ENCODE peak calls at places on chromosomes 4 and X, in seven cellular contexts. Z is body of pancreas; P is endothelial cell of umbilical vein; K is lower lobe of right lung; V is uterus; E is CD8-positive, alpha-beta T cell; U is PC-3. S is an unnamed sample. For H3K27me3 and H3K4me1, the result is how much of the 10 kb centered on the place peaks cover.

GRCh38 chrX:104113237-104113965 is 1.1 kb downstream of the ZCCHC18 start:
- DNase-seq in K (peak), Z (peak), P (peak), E (peak), U (peak), V (peak), S (peak)

GRCh38 chr4:104901438-104901837 is 245.2 kb upstream of the TET2 start:
- DNase-seq in E (no peak), U (no peak), Z (no peak), P (no peak), V (no peak), K (no peak), S (peak)

GRCh38 chrX:129577473-129577872 is 37.4 kb downstream of the OCRL start:
- DNase-seq in E (no peak), K (no peak), P (peak), V (no peak), U (peak), Z (peak), S (no peak)

GRCh38 chr4:142815834-142816233 is 30.3 kb downstream of the INPP4B start:
- DNase-seq in E (no peak), P (no peak), Z (no peak), K (no peak), V (no peak), U (peak), S (no peak)

GRCh38 chrX:56600141-56600540 is 36.7 kb downstream of the UBQLN2 start:
- DNase-seq in V (no peak), P (peak), Z (no peak), E (no peak), K (no peak), U (no peak), S (no peak)

GRCh38 chrX:68824565-68825125 is 4.2 kb upstream of the EFNB1 start:
- DNase-seq in V (no peak), Z (no peak), P (no peak), K (no peak), U (no peak), E (no peak), S (no peak)

GRCh38 chr4:133402616-133403015 is 253.5 kb downstream of the PCDH10 start:
- DNase-seq in K (no peak), P (no peak), V (no peak), Z (no peak), E (no peak), U (peak), S (no peak)

GRCh38 chrX:66150188-66150587 is 13.9 kb upstream of the HEPH start:
- DNase-seq in U (no peak), Z (no peak), P (no peak), V (no peak), E (no peak), K (no peak), S (no peak)

GRCh38 chrX:11886745-11887144 is 128.7 kb downstream of the MSL3 start:
- DNase-seq in Z (no peak), E (no peak), K (no peak), U (peak), V (no peak), P (peak), S (no peak)

GRCh38 chrX:41956027-41956426 is 32.7 kb upstream of the CASK start:
- DNase-seq in P (no peak), Z (no peak), V (no peak), U (no peak), K (no peak), E (no peak), S (no peak)

GRCh38 chr4:73446336-73446938 is 10.4 kb downstream of the AFP start:
- DNase-seq in P (peak), V (no peak), Z (peak), K (no peak), U (peak), E (no peak), S (peak)

GRCh38 chrX:69124108-69124507 is 41.1 kb downstream of the PJA1 start:
- DNase-seq in K (no peak), U (peak), V (no peak), Z (no peak), E (no peak), P (no peak), S (no peak)

GRCh38 chr4:7922466-7922865 is 17.2 kb downstream of the AFAP1 start:
- DNase-seq in P (no peak), U (no peak), Z (no peak), V (no peak), K (no peak), E (no peak), S (no peak)

GRCh38 chr4:31045724-31046318 is 325.7 kb downstream of the PCDH7 start:
- DNase-seq in U (peak), P (peak), E (no peak), Z (peak), K (no peak), V (no peak), S (peak)

GRCh38 chrX:2176733-2177132 is 324.0 kb downstream of the DHRSX start:
- DNase-seq in V (no peak), E (no peak), K (no peak), U (no peak), Z (no peak), P (no peak), S (no peak)

GRCh38 chrX:13952581-13952980 is 77.1 kb downstream of the GEMIN8 start:
- DNase-seq in K (no peak), V (no peak), Z (no peak), E (no peak), U (no peak), P (no peak), S (no peak)

GRCh38 chrX:69083785-69084184 is 81.5 kb downstream of the PJA1 start:
- DNase-seq in Z (no peak), U (no peak), K (no peak), V (no peak), E (no peak), P (no peak), S (no peak)

GRCh38 chr4:160319221-160319867 is 1216.5 kb downstream of the RAPGEF2 start:
- DNase-seq in K (no peak), U (peak), E (no peak), Z (no peak), P (no peak), V (no peak), S (no peak)

GRCh38 chr4:89024051-89024675 is 32.8 kb downstream of the FAM13A start:
- DNase-seq in P (peak), V (peak), Z (peak), E (peak), K (no peak), U (peak), S (peak)

GRCh38 chr4:18291313-18291712 is 269.8 kb upstream of the LCORL start:
- DNase-seq in P (no peak), K (no peak), Z (no peak), E (no peak), V (no peak), U (no peak), S (no peak)

GRCh38 chr4:163251204-163251603 is 81.2 kb downstream of the NPY1R start:
- DNase-seq in V (no peak), U (peak), E (no peak), P (no peak), K (no peak), Z (no peak), S (no peak)

GRCh38 chr4:51843309-51844156 is 580 bp downstream of the DCUN1D4 start:
- DNase-seq in Z (peak), E (peak), K (peak), U (peak), V (peak), P (peak), S (peak)

GRCh38 chr4:87216469-87216868 is 3.9 kb downstream of the KLHL8 start:
- DNase-seq in V (no peak), Z (no peak), K (no peak), U (peak), P (no peak), E (no peak), S (no peak)

GRCh38 chrX:13367950-13368349 is 48.1 kb upstream of the ATXN3L start:
- DNase-seq in K (no peak), Z (no peak), V (no peak), P (no peak), E (no peak), U (no peak), S (no peak)

GRCh38 chrX:53280316-53280702 is 1.1 kb downstream of the IQSEC2 start:
- DNase-seq in E (no peak), K (no peak), U (no peak), P (no peak), Z (no peak), V (no peak), S (no peak)

GRCh38 chr4:41750624-41751324 is 2.2 kb upstream of the PHOX2B start:
- DNase-seq in U (no peak), Z (no peak), K (no peak), P (no peak), E (no peak), V (no peak), S (no peak)

GRCh38 chr4:139835006-139835405 is 169.4 kb downstream of the MGST2 start:
- DNase-seq in P (peak), E (no peak), Z (no peak), K (no peak), U (no peak), V (no peak), S (no peak)

GRCh38 chr4:184215709-184216328 is 1.9 kb downstream of the ENPP6 start:
- DNase-seq in P (no peak), E (no peak), U (no peak), K (no peak), V (no peak), Z (no peak), S (no peak)

GRCh38 chr4:7124643-7125442 is 57.0 kb upstream of the GRPEL1 start:
- DNase-seq in Z (peak), K (no peak), E (no peak), V (peak), U (peak), P (peak), S (peak)

GRCh38 chr4:172819353-172819752 is 349.3 kb upstream of the GALNT7 start:
- DNase-seq in K (no peak), Z (no peak), E (no peak), P (no peak), U (no peak), V (no peak), S (no peak)

GRCh38 chrX:131812847-131813825 is 210.0 kb upstream of the STK26 start:
- DNase-seq in K (no peak), U (peak), Z (peak), V (peak), P (peak), E (peak), S (no peak)

GRCh38 chrX:42673411-42673810 is 104.6 kb downstream of the PPP1R2C start:
- DNase-seq in E (no peak), K (no peak), Z (no peak), U (no peak), P (no peak), V (no peak), S (no peak)

GRCh38 chr4:90318208-90318607 is 191.0 kb downstream of the CCSER1 start:
- DNase-seq in Z (no peak), K (no peak), E (no peak), U (peak), V (no peak), P (peak), S (no peak)

GRCh38 chr4:74535471-74535870 is 90.5 kb downstream of the AREG start:
- DNase-seq in V (no peak), U (no peak), P (no peak), K (no peak), E (no peak), Z (no peak), S (no peak)

GRCh38 chr4:102449751-102450352 is 51.3 kb upstream of the NFKB1 start:
- DNase-seq in P (peak), U (peak), K (no peak), V (no peak), Z (peak), E (peak), S (peak)

GRCh38 chr4:140156529-140157171 is 2.7 kb upstream of the MAML3 start:
- DNase-seq in K (no peak), Z (no peak), U (no peak), V (no peak), P (no peak), E (no peak), S (no peak)

GRCh38 chr4:123096038-123096437 is 173.6 kb upstream of the NUDT6 start:
- DNase-seq in Z (no peak), E (no peak), U (peak), P (no peak), K (no peak), V (no peak), S (no peak)
- TF ChIP-seq CTCF in Z (no peak), E (no peak), U (peak), P (no peak), K (no peak), V (no peak), S (no peak)

GRCh38 chr4:148044889-148045352 is 313.0 kb downstream of the ARHGAP10 start:
- DNase-seq in K (no peak), Z (no peak), V (no peak), U (no peak), E (no peak), P (peak), S (no peak)
- H3K27me3 ChIP-seq in K (under half), Z (under half), V (under half), U (under half), E (under half), P (under half), S (under half)

DNA sequence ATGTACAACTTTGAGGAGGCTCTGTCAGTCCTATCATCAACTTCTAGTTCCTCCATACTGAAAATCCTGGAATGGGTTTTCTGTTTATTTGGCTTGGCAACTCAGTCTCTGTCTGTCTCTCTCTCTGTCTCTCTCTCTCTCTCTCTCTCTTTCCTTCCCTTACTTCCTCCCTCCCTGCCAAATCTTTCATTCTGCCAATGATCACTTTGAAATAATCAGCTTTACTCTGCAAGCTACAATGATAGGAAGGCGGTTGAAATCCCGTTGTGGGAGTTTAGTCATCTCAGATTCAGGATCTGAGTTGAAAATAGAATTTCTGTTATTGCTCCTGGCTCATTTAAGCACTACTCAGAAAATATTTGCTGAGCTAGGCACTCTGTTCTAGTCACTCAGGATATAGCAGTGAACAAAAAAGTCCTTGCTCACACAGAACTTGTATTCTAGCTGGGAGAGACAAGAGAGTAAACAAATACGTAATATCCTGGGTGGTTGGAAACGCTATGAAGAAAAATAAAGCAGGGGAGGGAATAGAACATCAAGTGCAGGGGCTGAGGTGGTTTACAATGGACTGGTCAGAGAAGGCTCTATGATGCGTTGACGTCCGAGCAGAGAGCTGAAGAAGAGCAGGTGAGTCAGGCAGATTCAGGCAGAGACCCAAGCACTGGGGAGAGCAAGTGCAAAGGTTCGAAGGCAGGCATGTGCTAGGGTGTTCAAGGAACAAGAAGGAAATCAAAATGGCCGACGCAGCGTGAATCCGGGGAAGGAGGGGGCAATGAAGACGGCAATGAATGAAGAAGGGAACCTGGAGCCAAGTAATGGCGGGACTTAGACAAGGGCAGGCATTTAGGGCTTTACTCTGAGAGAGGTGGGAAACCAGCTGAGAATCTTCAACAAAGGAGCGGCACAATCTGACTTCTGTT is 56.5 kb upstream of the DCTD start:
- DNase-seq in V (no peak), Z (no peak), U (peak), E (no peak), P (peak), K (no peak), S (no peak)
- H3K4me1 ChIP-seq in V (under half), Z (under half), U (under half), E (under half), P (under half), K (under half), S (under half)

DNA sequence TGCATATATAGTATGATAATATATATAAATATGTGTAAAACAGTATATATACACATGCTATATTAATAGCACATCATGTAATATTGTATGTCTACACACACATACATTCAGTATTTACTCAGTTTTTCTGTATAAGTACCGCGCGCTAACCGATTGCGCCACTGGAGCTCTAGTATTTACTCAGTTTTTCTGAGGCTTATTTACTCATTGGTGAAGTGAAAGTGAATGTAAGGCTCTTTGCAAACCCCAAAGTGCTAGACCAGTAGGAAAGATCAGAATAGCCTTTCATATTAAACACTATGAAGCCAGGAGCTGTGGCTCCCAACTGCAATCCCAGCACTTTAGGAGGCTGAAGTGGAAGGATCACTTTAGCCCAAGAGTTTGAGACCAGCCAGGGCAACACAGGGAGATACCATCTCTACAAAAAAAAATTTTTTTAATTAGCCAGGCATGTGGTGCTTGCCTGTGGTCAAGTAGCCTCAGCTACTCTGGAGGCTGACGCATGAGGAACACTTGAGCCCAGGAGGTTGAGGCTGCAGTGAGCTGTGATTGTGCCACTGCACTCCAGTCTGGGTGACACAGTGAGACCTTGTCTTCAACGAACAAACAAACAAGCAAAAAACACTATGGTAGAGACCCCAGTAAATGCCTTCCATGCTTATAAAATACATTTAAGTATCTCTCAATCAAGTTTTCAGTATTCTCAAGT is 125.8 kb downstream of the KIT start:
- DNase-seq in P (no peak), E (no peak), V (no peak), U (no peak), Z (no peak), K (no peak), S (no peak)
- TF ChIP-seq CTCF in P (no peak), E (no peak), V (no peak), U (no peak), Z (no peak), K (no peak), S (no peak)

GRCh38 chr4:5888706-5889696 is 3.9 kb downstream of the CRMP1 start:
- DNase-seq in E (no peak), P (no peak), Z (no peak), U (no peak), K (no peak), V (no peak), S (no peak)

GRCh38 chr4:5892321-5893012 is 419 bp downstream of the CRMP1 start:
- DNase-seq in K (no peak), V (no peak), U (no peak), Z (no peak), P (no peak), E (no peak), S (no peak)

GRCh38 chr4:5891563-5892320 is 1.1 kb downstream of the CRMP1 start:
- DNase-seq in E (no peak), P (no peak), K (no peak), V (no peak), Z (no peak), U (no peak), S (no peak)

GRCh38 chr4:5888222-5888701 is 4.6 kb downstream of the CRMP1 start:
- DNase-seq in P (no peak), Z (no peak), V (no peak), E (no peak), K (no peak), U (no peak), S (no peak)

DNA sequence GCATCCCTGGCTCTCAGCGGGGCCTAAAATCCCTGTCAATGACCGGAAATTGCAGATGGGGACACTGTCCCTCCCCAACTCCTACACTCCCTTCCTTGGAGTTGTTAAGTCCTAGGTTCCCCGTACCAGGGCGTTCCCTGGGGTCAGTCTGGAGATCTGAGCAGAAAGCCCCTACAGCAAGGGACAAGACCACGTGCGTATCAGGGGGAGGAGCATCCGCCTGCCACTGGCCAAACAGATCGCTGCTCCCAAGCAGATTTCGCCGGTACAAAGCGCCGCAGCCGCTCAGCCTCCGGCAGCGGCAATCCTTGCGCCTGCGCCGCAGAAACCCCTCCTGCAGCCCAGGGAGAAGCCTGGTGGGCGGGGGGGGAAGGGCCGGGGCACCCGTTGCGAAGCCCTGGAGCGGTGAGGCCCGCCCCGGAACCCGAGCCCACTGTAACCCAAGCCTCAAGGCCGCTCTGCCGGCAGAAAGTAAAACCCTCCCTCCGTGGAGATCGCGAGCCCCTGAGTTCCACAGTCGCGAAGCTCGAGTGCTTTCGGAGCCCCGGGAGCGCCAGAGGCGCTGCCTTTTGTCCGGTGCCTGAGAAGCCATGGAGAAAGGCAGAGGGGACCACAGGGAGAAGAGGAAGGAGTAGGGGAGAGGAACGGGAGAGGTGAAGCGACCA is 2.7 kb downstream of the CRMP1 start:
- DNase-seq in P (no peak), V (no peak), E (no peak), Z (peak), U (no peak), K (no peak), S (no peak)
- H3K27me3 ChIP-seq in P (half or more), V (under half), E (under half), Z (under half), U (half or more), K (half or more), S (under half)

S was measured in prostate gland.